ENCODE peak calls at places on chromosomes 3 and 15, in six cellular contexts. C is spleen; O is retina; K is SW480; I is CD4-positive, alpha-beta T cell; R is left kidney. S is an unnamed sample.

GRCh38 chr3:186239321-186239720 is 122.7 kb downstream of the DGKG start:
- DNase-seq in C (no peak), O (no peak), K (peak), I (no peak), R (peak), S (no peak)

GRCh38 chr15:62392411-62392810 is 227.3 kb upstream of the C2CD4B start:
- DNase-seq in C (no peak), O (peak), K (peak), I (no peak), R (peak), S (no peak)

GRCh38 chr15:71203573-71204444 is 88.5 kb downstream of the THSD4 start:
- DNase-seq in C (no peak), O (no peak), K (no peak), I (no peak), R (no peak), S (no peak)

GRCh38 chr3:39107056-39107873 is at the start of the genes GORASP1 and TTC21A:
- DNase-seq in C (peak), O (peak), K (peak), I (peak), R (peak), S (peak)

GRCh38 chr3:132290833-132291232 is 26.4 kb upstream of the ACP3 start:
- DNase-seq in C (no peak), O (no peak), K (peak), I (no peak), R (no peak), S (no peak)

GRCh38 chr3:159852821-159853505 is 135.7 kb upstream of the IL12A start:
- DNase-seq in C (peak), O (peak), K (peak), I (no peak), R (peak), S (no peak)

GRCh38 chr15:33016405-33017024 is 178.0 kb downstream of the FMN1 start:
- DNase-seq in C (no peak), O (no peak), K (no peak), I (no peak), R (no peak), S (no peak)

GRCh38 chr3:168820748-168821445 is 725.2 kb upstream of the GOLIM4 start:
- DNase-seq in C (no peak), O (no peak), K (no peak), I (no peak), R (no peak), S (no peak)

GRCh38 chr3:4587838-4588105 is 94.6 kb downstream of the ITPR1 start:
- DNase-seq in C (no peak), O (no peak), K (no peak), I (no peak), R (no peak), S (no peak)

GRCh38 chr3:12909710-12910109 is 68.3 kb upstream of the RPL32 start:
- DNase-seq in C (no peak), O (no peak), K (no peak), I (no peak), R (no peak), S (no peak)

GRCh38 chr15:51708013-51708412 is 26.7 kb downstream of the SCG3 start:
- DNase-seq in C (no peak), O (no peak), K (no peak), I (no peak), R (no peak), S (no peak)

GRCh38 chr3:57006949-57007419 is 53.5 kb upstream of the SPATA12 start:
- DNase-seq in C (no peak), O (no peak), K (no peak), I (no peak), R (peak), S (no peak)

GRCh38 chr3:195352895-195353488 is 82.0 kb upstream of the XXYLT1 start:
- DNase-seq in C (no peak), O (no peak), K (peak), I (no peak), R (no peak), S (no peak)

GRCh38 chr3:112002458-112002971 is 3.8 kb downstream of the TAGLN3 start:
- DNase-seq in C (no peak), O (no peak), K (no peak), I (no peak), R (no peak), S (no peak)